ENCODE peak calls at places on chromosomes 7 and 10, in five cellular contexts. Y, M, N, V and T are unnamed samples.
A peak's percentile ranks its signal among the peaks of the same experiment; 100 is the strongest.

GRCh38 chr7:36188266-36188665 is 35.2 kb downstream of the EEPD1 start:
- DNase-seq in Y (no peak), M (no peak), N (no peak), V (no peak), T (no peak)

GRCh38 chr7:106820321-106821217 is 44.5 kb upstream of the PIK3CG start:
- DNase-seq in Y (no peak), M (no peak), N (no peak), V (no peak), T (no peak)

GRCh38 chr10:47095848-47096612 is 184.8 kb downstream of the PTPN20 start:
- DNase-seq in Y (no peak), M (no peak), N (no peak), V (no peak), T (no peak)

GRCh38 chr7:960269-960871 is 5.9 kb upstream of the ADAP1 start:
- DNase-seq in Y (peak; percentile 8), M (no peak), N (peak; percentile 72), V (no peak), T (peak; percentile 48)

GRCh38 chr7:151818674-151819519 is 58.0 kb downstream of the PRKAG2 start:
- DNase-seq in Y (no peak), M (no peak), N (peak; percentile 62), V (no peak), T (no peak)

GRCh38 chr10:69769395-69769989 is 32.2 kb upstream of the COL13A1 start:
- DNase-seq in Y (peak; percentile 14), M (peak; percentile 81), N (peak; percentile 88), V (peak; percentile 86), T (peak; percentile 75)

GRCh38 chr7:116573541-116573940 is 48.7 kb downstream of the CAV1 start:
- DNase-seq in Y (no peak), M (no peak), N (no peak), V (no peak), T (no peak)

GRCh38 chr10:29239569-29240472 is 49.0 kb upstream of the LYZL1 start:
- DNase-seq in Y (no peak), M (peak; percentile 50), N (no peak), V (no peak), T (no peak)

GRCh38 chr7:2680792-2681490 is 7.1 kb upstream of the AMZ1 start:
- DNase-seq in Y (peak; percentile 85), M (peak; percentile 76), N (peak; percentile 89), V (peak; percentile 45), T (peak; percentile 87)

GRCh38 chr10:70324341-70324861 is 40.6 kb upstream of the NPFFR1 start:
- DNase-seq in Y (no peak), M (no peak), N (peak; percentile 71), V (no peak), T (peak; percentile 70)

GRCh38 chr10:117762819-117763172 is 220.2 kb downstream of the EMX2 start:
- DNase-seq in Y (no peak), M (peak; percentile 30), N (no peak), V (no peak), T (no peak)

GRCh38 chr7:107958764-107959526 is 44.0 kb downstream of the LAMB1 start:
- DNase-seq in Y (no peak), M (peak; percentile 90), N (no peak), V (no peak), T (no peak)

GRCh38 chr10:98267894-98268693 is at the start of gene LOXL4:
- DNase-seq in Y (no peak), M (peak; percentile 40), N (peak; percentile 84), V (no peak), T (peak; percentile 72)

GRCh38 chr7:159015081-159015893 is 129.4 kb downstream of the VIPR2 start:
- DNase-seq in Y (peak; percentile 45), M (no peak), N (peak; percentile 86), V (no peak), T (peak; percentile 88)

GRCh38 chr10:71312840-71313789 is 5.9 kb upstream of the SLC29A3 start:
- DNase-seq in Y (peak; percentile 53), M (peak; percentile 93), N (peak; percentile 77), V (no peak), T (peak; percentile 78)

GRCh38 chr10:7233259-7233991 is 177.4 kb downstream of the SFMBT2 start:
- DNase-seq in Y (no peak), M (no peak), N (no peak), V (no peak), T (no peak)

GRCh38 chr10:77501152-77501845 is 136.3 kb downstream of the KCNMA1 start:
- DNase-seq in Y (no peak), M (peak; percentile 82), N (peak; percentile 75), V (peak; percentile 91), T (peak; percentile 18)

GRCh38 chr10:93991596-93992284 is 2.0 kb upstream of the PLCE1 start:
- DNase-seq in Y (peak; percentile 58), M (peak; percentile 93), N (peak; percentile 81), V (peak; percentile 83), T (peak; percentile 87)

GRCh38 chr10:49165940-49166803 is 22.0 kb downstream of the TMEM273 start:
- DNase-seq in Y (no peak), M (no peak), N (no peak), V (no peak), T (no peak)

GRCh38 chr7:4733936-4734528 is 41.4 kb upstream of the AP5Z1 start:
- DNase-seq in Y (no peak), M (no peak), N (no peak), V (no peak), T (peak; percentile 51)

GRCh38 chr7:141158562-141158961 is 84.7 kb downstream of the TMEM178B start:
- DNase-seq in Y (peak; percentile 21), M (peak; percentile 83), N (peak; percentile 87), V (peak; percentile 93), T (peak; percentile 66)

GRCh38 chr7:94907420-94908203 is at the start of gene PPP1R9A:
- DNase-seq in Y (peak; percentile 61), M (peak; percentile 15), N (peak; percentile 80), V (peak; percentile 82), T (peak; percentile 67)

GRCh38 chr7:35735396-35735795 is 40.5 kb upstream of the HERPUD2 start:
- DNase-seq in Y (no peak), M (no peak), N (no peak), V (no peak), T (no peak)

GRCh38 chr7:130987092-130987491 is 253.1 kb upstream of the KLF14 start:
- DNase-seq in Y (no peak), M (no peak), N (no peak), V (no peak), T (no peak)

GRCh38 chr10:92699518-92700272 is 9.9 kb downstream of the HHEX start:
- DNase-seq in Y (peak; percentile 30), M (peak; percentile 53), N (no peak), V (peak; percentile 60), T (peak; percentile 40)

GRCh38 chr7:152402384-152403250 is 33.2 kb downstream of the KMT2C start:
- DNase-seq in Y (no peak), M (peak; percentile 36), N (no peak), V (peak; percentile 42), T (no peak)

GRCh38 chr7:90768301-90768700 is 172.2 kb downstream of the CDK14 start:
- DNase-seq in Y (no peak), M (no peak), N (no peak), V (no peak), T (no peak)

GRCh38 chr10:96608815-96609214 is 22.0 kb upstream of the TM9SF3 start:
- DNase-seq in Y (no peak), M (no peak), N (no peak), V (no peak), T (no peak)

GRCh38 chr7:141975806-141976523 is 2.4 kb upstream of the TAS2R38 start:
- DNase-seq in Y (peak; percentile 83), M (peak; percentile 33), N (peak; percentile 79), V (peak; percentile 61), T (peak; percentile 59)